ENCODE peak calls at places on chromosomes 12 and 14, in five cellular contexts. One of them, this sample, is unnamed.

GRCh38 chr14:78325911-78326310 is 155.7 kb downstream of the NRXN3 start:
- DNase-seq in lower leg skin: no peak
- DNase-seq in testis: no peak
- DNase-seq in tibial nerve: no peak
- DNase-seq in IMR-90: no peak
- DNase-seq in this sample: no peak

GRCh38 chr12:26699237-26699636 is 133.8 kb downstream of the ITPR2 start:
- DNase-seq in lower leg skin: no peak
- DNase-seq in testis: no peak
- DNase-seq in tibial nerve: no peak
- DNase-seq in IMR-90: peak
- DNase-seq in this sample: no peak

GRCh38 chr12:101407054-101407437 is 526 bp downstream of the ARL1 start:
- DNase-seq in lower leg skin: no peak
- DNase-seq in testis: no peak
- DNase-seq in tibial nerve: peak
- DNase-seq in IMR-90: no peak
- DNase-seq in this sample: no peak

GRCh38 chr14:21539154-21539940 is 13.2 kb upstream of the SALL2 start:
- DNase-seq in lower leg skin: no peak
- DNase-seq in testis: no peak
- DNase-seq in tibial nerve: no peak
- DNase-seq in IMR-90: no peak
- DNase-seq in this sample: no peak

GRCh38 chr12:122886851-122887816 is 8.8 kb downstream of the VPS37B start:
- DNase-seq in lower leg skin: no peak
- DNase-seq in testis: no peak
- DNase-seq in tibial nerve: no peak
- DNase-seq in IMR-90: peak
- DNase-seq in this sample: no peak

GRCh38 chr14:25381498-25381897 is 331.6 kb upstream of the STXBP6 start:
- DNase-seq in lower leg skin: no peak
- DNase-seq in testis: no peak
- DNase-seq in tibial nerve: no peak
- DNase-seq in IMR-90: no peak
- DNase-seq in this sample: no peak

GRCh38 chr12:132026061-132026795 is 76.5 kb downstream of the EP400 start:
- DNase-seq in lower leg skin: no peak
- DNase-seq in testis: no peak
- DNase-seq in tibial nerve: no peak
- DNase-seq in IMR-90: no peak
- DNase-seq in this sample: no peak

GRCh38 chr14:100261621-100262020 is 22.7 kb downstream of the YY1 start:
- DNase-seq in lower leg skin: no peak
- DNase-seq in testis: no peak
- DNase-seq in tibial nerve: no peak
- DNase-seq in IMR-90: no peak
- DNase-seq in this sample: no peak

GRCh38 chr14:58697266-58697926 is 59.6 kb downstream of the DACT1 start:
- DNase-seq in lower leg skin: no peak
- DNase-seq in testis: no peak
- DNase-seq in tibial nerve: no peak
- DNase-seq in IMR-90: no peak
- DNase-seq in this sample: no peak

GRCh38 chr14:74248036-74248435 is 8.8 kb downstream of the VSX2 start:
- DNase-seq in lower leg skin: no peak
- DNase-seq in testis: no peak
- DNase-seq in tibial nerve: no peak
- DNase-seq in IMR-90: no peak
- DNase-seq in this sample: no peak

GRCh38 chr14:22614240-22614799 is 16.2 kb downstream of the ABHD4 start:
- DNase-seq in lower leg skin: no peak
- DNase-seq in testis: no peak
- DNase-seq in tibial nerve: no peak
- DNase-seq in IMR-90: peak
- DNase-seq in this sample: no peak

GRCh38 chr12:93668919-93669418 is 8.2 kb upstream of the CRADD start:
- DNase-seq in lower leg skin: no peak
- DNase-seq in testis: no peak
- DNase-seq in tibial nerve: no peak
- DNase-seq in IMR-90: no peak
- DNase-seq in this sample: no peak

GRCh38 chr14:44944107-44944506 is 17.6 kb downstream of the KLHL28 start:
- DNase-seq in lower leg skin: no peak
- DNase-seq in testis: no peak
- DNase-seq in tibial nerve: no peak
- DNase-seq in IMR-90: no peak
- DNase-seq in this sample: no peak

DNA sequence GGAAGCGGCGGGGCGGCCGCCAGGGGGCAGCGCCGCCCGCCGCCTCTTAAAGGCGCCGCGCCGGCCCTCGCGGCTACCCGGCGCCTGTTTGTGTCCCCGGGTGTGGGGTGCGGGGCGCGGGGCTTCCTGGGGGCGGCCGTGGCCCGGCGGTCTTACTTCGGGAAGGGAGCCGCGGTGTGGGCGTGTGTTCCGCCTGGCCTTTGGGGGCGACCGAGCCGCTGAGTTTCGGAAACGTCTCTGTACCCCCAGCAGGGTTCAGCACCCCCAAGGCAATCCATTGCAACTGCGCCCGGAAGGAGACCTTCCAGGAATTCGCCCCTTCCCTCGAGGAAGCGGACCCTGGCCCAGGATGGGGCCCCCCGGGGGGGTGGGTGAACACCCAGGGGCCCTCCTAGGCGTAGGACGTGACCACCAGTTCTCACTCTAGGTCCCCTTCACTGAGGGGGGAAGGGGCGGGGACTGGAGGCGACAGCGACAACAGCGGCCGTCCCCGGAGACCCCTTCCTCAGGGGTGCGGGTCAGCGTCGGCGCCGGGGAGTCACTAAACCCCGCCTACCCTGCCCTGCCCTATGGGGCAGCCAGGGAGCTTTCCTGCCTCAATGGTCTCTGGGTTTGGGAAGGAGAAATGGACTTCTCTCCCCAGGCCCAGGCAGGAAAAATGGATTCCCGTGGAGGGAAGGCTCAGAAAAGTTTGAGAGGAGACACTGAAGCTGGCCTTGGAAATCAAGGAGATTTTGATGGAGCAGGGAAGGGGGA is at the start of gene ITPK1:
- DNase-seq in lower leg skin: no peak
- DNase-seq in testis: peak
- DNase-seq in tibial nerve: peak
- DNase-seq in IMR-90: peak
- DNase-seq in this sample: no peak
- TF ChIP-seq CTCF in lower leg skin: no peak
- TF ChIP-seq CTCF in testis: no peak
- TF ChIP-seq CTCF in tibial nerve: peak
- TF ChIP-seq CTCF in IMR-90: peak
- TF ChIP-seq CTCF in this sample: peak

GRCh38 chr12:130880411-130880885 is 8.6 kb downstream of the RAN start:
- DNase-seq in lower leg skin: no peak
- DNase-seq in testis: no peak
- DNase-seq in tibial nerve: no peak
- DNase-seq in IMR-90: no peak
- DNase-seq in this sample: no peak
- TF ChIP-seq POLR2A in lower leg skin: no peak
- TF ChIP-seq POLR2A in testis: no peak
- TF ChIP-seq POLR2A in tibial nerve: no peak
- TF ChIP-seq POLR2A in IMR-90: no peak
- TF ChIP-seq POLR2A in this sample: no peak

GRCh38 chr12:117343296-117343695 is 18.1 kb downstream of the NOS1 start:
- DNase-seq in lower leg skin: no peak
- DNase-seq in testis: no peak
- DNase-seq in tibial nerve: no peak
- DNase-seq in IMR-90: no peak
- DNase-seq in this sample: no peak
- TF ChIP-seq CTCF in lower leg skin: no peak
- TF ChIP-seq CTCF in testis: no peak
- TF ChIP-seq CTCF in tibial nerve: no peak
- TF ChIP-seq CTCF in IMR-90: no peak
- TF ChIP-seq CTCF in this sample: no peak

GRCh38 chr14:76784881-76785280 is 23.6 kb downstream of the VASH1 start:
- DNase-seq in lower leg skin: peak
- DNase-seq in testis: peak
- DNase-seq in tibial nerve: peak
- DNase-seq in IMR-90: peak
- DNase-seq in this sample: no peak

GRCh38 chr14:76784266-76784874 is 23.1 kb downstream of the VASH1 start:
- DNase-seq in lower leg skin: no peak
- DNase-seq in testis: no peak
- DNase-seq in tibial nerve: no peak
- DNase-seq in IMR-90: no peak
- DNase-seq in this sample: no peak

GRCh38 chr14:76782885-76783566 is 21.8 kb downstream of the VASH1 start:
- DNase-seq in lower leg skin: no peak
- DNase-seq in testis: no peak
- DNase-seq in tibial nerve: no peak
- DNase-seq in IMR-90: no peak
- DNase-seq in this sample: no peak

GRCh38 chr14:76782115-76782884 is 21.0 kb downstream of the VASH1 start:
- DNase-seq in lower leg skin: no peak
- DNase-seq in testis: no peak
- DNase-seq in tibial nerve: no peak
- DNase-seq in IMR-90: no peak
- DNase-seq in this sample: no peak

DNA sequence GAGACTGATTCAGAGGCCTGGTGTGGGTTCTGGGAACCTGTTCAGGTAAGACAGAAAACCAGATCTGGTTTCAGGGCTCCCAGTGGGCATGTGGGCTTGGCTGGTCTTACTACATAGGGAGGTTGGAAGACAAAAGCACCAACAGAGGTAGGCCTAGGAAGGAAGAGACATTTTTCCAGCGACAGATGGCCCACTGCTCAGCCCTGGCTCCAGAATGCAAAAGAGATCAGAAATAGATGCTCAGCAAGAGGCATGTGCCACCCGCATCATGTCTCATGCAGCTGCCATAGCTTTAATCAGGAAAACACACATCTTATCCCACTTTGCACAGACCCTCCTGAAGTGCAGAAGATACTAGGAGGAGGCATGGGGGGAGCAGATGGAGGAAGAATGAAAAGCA is 25.3 kb downstream of the VASH1 start:
- DNase-seq in lower leg skin: no peak
- DNase-seq in testis: no peak
- DNase-seq in tibial nerve: no peak
- DNase-seq in IMR-90: no peak
- DNase-seq in this sample: no peak
- TF ChIP-seq POLR2A in lower leg skin: no peak
- TF ChIP-seq POLR2A in testis: no peak
- TF ChIP-seq POLR2A in tibial nerve: no peak
- TF ChIP-seq POLR2A in IMR-90: no peak
- TF ChIP-seq POLR2A in this sample: no peak

GRCh38 chr14:66509874-66510273 is 1.9 kb downstream of the GPHN start:
- DNase-seq in lower leg skin: no peak
- DNase-seq in testis: no peak
- DNase-seq in tibial nerve: no peak
- DNase-seq in IMR-90: no peak
- DNase-seq in this sample: no peak

GRCh38 chr14:66507181-66507721 is 696 bp upstream of the GPHN start:
- DNase-seq in lower leg skin: no peak
- DNase-seq in testis: no peak
- DNase-seq in tibial nerve: no peak
- DNase-seq in IMR-90: no peak
- DNase-seq in this sample: no peak

GRCh38 chr14:66508846-66509621 is 1.1 kb downstream of the GPHN start:
- DNase-seq in lower leg skin: peak
- DNase-seq in testis: peak
- DNase-seq in tibial nerve: peak
- DNase-seq in IMR-90: peak
- DNase-seq in this sample: peak

GRCh38 chr14:66508547-66508845 is 549 bp downstream of the GPHN start:
- DNase-seq in lower leg skin: no peak
- DNase-seq in testis: no peak
- DNase-seq in tibial nerve: no peak
- DNase-seq in IMR-90: no peak
- DNase-seq in this sample: no peak

DNA sequence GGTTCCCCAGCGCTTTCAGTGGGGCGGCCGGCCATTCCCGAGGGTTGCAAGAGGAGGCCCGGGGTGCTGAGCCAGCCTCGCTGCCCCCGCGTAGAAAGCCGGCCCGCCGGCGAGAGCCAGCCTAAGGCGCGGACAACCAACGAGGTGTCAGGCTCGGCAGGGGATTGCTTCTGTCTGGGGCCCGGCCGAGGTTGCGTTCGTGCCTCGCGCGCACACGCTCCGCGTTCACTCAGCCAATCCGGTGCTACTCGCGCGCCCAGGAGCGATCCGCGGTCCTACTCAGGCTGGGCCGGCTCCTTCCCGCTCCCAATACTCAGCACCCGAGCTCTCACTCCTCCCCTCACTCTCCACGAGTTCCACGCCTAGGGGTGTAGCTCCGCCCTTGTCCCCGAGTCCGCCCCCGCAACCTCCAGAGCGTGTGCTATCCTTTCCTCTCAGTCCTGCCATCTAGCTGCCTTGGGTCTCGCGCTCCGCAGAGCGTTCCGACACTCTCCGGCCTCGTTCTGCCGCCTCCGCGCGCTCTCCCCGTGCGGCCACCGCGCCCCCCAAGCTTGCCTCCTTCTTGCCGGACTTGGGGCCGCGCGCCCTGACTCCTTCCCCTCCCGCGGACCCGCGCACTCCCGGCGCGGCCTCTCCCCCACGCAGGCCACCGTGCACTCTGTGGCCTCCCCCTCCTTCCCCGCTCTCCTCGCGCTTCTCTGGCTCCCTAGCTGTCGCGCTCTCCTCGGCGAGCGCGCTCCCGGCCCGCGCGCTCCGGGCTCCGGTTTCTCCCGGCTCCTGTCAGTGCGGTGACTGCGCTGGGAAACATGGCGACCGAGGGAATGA is at the start of gene GPHN:
- DNase-seq in lower leg skin: peak
- DNase-seq in testis: peak
- DNase-seq in tibial nerve: peak
- DNase-seq in IMR-90: peak
- DNase-seq in this sample: peak
- TF ChIP-seq CTCF in lower leg skin: no peak
- TF ChIP-seq CTCF in testis: no peak
- TF ChIP-seq CTCF in tibial nerve: peak
- TF ChIP-seq CTCF in IMR-90: peak
- TF ChIP-seq CTCF in this sample: peak

This sample was measured in right lobe of liver.